ENCODE peak calls at places on chromosome 1, in eight cellular contexts. H is upper lobe of right lung; O is bronchial epithelial cell; D is CD8-positive, alpha-beta T cell; C is RWPE1; J is foreskin fibroblast; Z is AG09309; G is activated B cell treated with CpG ODN at 0.5 μM for 24 hours. E is an unnamed sample.

GRCh38 chr1:54173681-54174080 is 20.9 kb upstream of the CDCP2 start:
- DNase-seq in O (no peak), J (no peak), H (no peak), Z (no peak), C (no peak), G (no peak), D (no peak), E (no peak)

GRCh38 chr1:228332797-228333738 is 73.6 kb downstream of the TRIM11 start:
- DNase-seq in D (no peak), J (no peak), G (peak), H (peak), Z (no peak), C (no peak), O (no peak), E (no peak)

GRCh38 chr1:22137006-22137720 is 5.7 kb downstream of the WNT4 start:
- DNase-seq in D (no peak), O (peak), Z (no peak), J (no peak), G (no peak), C (peak), H (no peak), E (no peak)

GRCh38 chr1:151047925-151048644 is 534 bp downstream of the C1orf56 start:
- DNase-seq in D (peak), J (peak), O (peak), C (peak), G (peak), Z (no peak), H (peak), E (no peak)

GRCh38 chr1:236809133-236809532 is 14.0 kb downstream of the MTR start:
- DNase-seq in H (no peak), D (no peak), C (no peak), G (no peak), Z (no peak), O (no peak), J (no peak), E (no peak)

GRCh38 chr1:207020016-207020708 is 12.4 kb downstream of the C1orf116 start:
- DNase-seq in J (no peak), Z (no peak), H (no peak), G (no peak), C (peak), D (no peak), O (peak), E (no peak)

GRCh38 chr1:17251246-17251645 is 2.3 kb downstream of the PADI3 start:
- DNase-seq in Z (no peak), G (no peak), H (no peak), C (no peak), J (no peak), O (peak), D (no peak), E (no peak)

GRCh38 chr1:75129660-75130311 is 4.4 kb upstream of the LHX8 start:
- DNase-seq in H (no peak), J (no peak), Z (no peak), G (no peak), D (no peak), O (no peak), C (no peak), E (peak)

GRCh38 chr1:226943156-226943555 is 3.1 kb downstream of the COQ8A start:
- DNase-seq in G (no peak), O (no peak), C (no peak), J (no peak), Z (no peak), D (no peak), H (no peak), E (no peak)

GRCh38 chr1:57489342-57490036 is 65.6 kb upstream of the DAB1 start:
- DNase-seq in Z (peak), D (no peak), O (peak), H (no peak), G (no peak), C (peak), J (peak), E (no peak)

GRCh38 chr1:77506771-77507170 is 175.7 kb downstream of the ZZZ3 start:
- DNase-seq in G (no peak), Z (no peak), C (no peak), H (no peak), O (no peak), J (no peak), D (no peak), E (no peak)

GRCh38 chr1:50703240-50703639 is 256.8 kb downstream of the FAF1 start:
- DNase-seq in J (no peak), D (no peak), G (no peak), H (no peak), O (peak), C (no peak), Z (no peak), E (no peak)

GRCh38 chr1:179090923-179091322 is 9.1 kb downstream of the TOR3A start:
- DNase-seq in O (no peak), J (no peak), G (no peak), Z (no peak), D (no peak), H (no peak), C (no peak), E (no peak)

GRCh38 chr1:173467426-173467825 is 9.7 kb upstream of the PRDX6 start:
- DNase-seq in C (no peak), J (no peak), G (no peak), D (no peak), Z (no peak), H (no peak), O (no peak), E (no peak)

GRCh38 chr1:200850554-200850953 is 22.2 kb upstream of the GPR25 start:
- DNase-seq in Z (no peak), J (no peak), H (no peak), O (peak), C (no peak), G (no peak), D (no peak), E (no peak)

GRCh38 chr1:244863491-244864252 is 671 bp downstream of the HNRNPU start:
- DNase-seq in D (no peak), Z (no peak), H (peak), G (peak), O (no peak), C (no peak), J (peak), E (no peak)

GRCh38 chr1:99735852-99736251 is 30.6 kb downstream of the FRRS1 start:
- DNase-seq in J (no peak), G (no peak), H (no peak), O (no peak), Z (no peak), C (no peak), D (no peak), E (no peak)

GRCh38 chr1:202189919-202190715 is 3.5 kb upstream of the LGR6 start:
- DNase-seq in D (no peak), H (no peak), C (no peak), J (no peak), G (no peak), Z (no peak), O (no peak), E (no peak)

GRCh38 chr1:53765656-53766055 is 26.7 kb upstream of the GLIS1 start:
- DNase-seq in C (no peak), J (peak), H (no peak), D (no peak), O (peak), Z (no peak), G (no peak), E (no peak)

GRCh38 chr1:63643926-63644325 is 50.7 kb downstream of the PGM1 start:
- DNase-seq in J (no peak), C (no peak), Z (no peak), H (no peak), G (no peak), O (no peak), D (no peak), E (no peak)

DNA sequence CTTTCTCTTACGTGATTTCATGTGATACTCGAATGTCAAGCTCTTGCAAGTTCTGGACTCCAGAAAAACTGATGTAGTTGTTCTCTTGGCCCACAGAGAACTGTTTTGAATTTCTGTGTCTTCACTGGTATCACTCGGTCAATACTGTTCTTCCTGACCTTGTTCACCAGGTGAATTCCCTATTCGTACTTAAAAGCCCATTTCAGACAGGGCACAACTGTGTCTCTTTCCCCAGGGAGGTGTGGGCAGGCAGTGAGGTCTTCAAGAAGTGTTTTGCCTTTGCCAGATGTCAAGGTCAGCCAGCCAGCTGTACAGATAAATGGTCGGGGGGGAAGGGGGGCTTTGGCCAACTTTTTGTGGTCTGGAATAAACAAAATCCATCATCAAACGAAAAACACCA is 27.5 kb upstream of the ZC3H12A start:
- DNase-seq in G (no peak), J (no peak), D (no peak), O (no peak), C (no peak), Z (no peak), H (no peak), E (no peak)
- TF ChIP-seq CTCF in G (no peak), J (no peak), D (no peak), O (no peak), C (no peak), Z (no peak), H (no peak), E (no peak)

DNA sequence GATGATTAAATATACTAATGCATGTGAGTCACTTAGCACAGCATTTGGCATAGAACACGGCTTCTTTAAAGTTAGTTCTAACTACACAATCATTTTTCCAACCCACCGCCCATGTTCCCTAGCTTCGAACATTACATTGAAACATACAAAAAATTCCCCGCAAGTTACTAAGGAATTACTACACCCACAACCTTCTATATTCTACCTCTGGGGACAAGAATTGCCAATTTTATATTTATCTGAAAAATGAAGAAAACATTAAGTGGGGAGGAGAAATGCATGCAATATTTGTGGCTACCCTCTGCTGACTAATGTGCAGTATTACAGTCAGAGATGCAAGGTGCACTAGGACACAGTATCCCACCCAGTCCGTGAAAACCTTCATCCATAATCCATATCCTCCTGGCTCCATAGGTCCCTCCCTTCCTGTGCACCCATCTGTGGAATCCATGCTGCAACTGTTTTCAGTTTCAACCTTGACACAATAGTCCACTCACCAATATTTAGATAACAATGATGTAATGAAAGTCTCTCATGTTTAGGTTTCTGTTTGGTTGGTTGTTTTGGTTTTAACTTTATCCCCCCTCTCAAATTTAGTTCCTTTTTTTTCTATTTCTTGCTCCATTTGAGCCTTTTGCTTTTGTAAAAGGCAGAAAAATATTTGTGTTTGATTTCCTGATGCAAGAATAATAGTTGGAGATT is 31.6 kb downstream of the RGS5 start:
- DNase-seq in Z (no peak), O (no peak), C (peak), G (no peak), H (no peak), D (no peak), J (peak), E (no peak)
- TF ChIP-seq CTCF in Z (peak), O (peak), C (peak), G (no peak), H (peak), D (no peak), J (peak), E (peak)

DNA sequence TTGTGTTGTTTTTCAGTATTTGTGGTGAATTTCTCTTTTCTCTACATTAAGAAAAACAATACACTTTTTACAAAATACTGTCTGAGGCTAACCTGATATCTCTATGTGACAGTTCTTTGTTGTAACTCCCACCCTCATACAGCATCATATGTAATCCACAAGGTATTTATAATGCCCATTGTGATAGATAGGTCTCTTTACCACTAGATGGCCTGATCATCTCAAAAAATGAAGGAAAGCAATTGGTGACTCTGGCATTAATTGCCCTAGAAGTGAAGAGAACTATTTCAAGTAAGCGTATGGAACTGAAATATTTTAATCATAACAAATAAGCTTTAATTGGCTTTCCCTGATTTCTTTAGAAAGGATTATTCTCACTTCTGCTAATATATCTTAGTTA is 36.2 kb upstream of the HFM1 start:
- DNase-seq in H (no peak), D (no peak), C (peak), O (peak), J (no peak), G (no peak), Z (no peak), E (no peak)
- TF ChIP-seq CTCF in H (peak), D (no peak), C (peak), O (no peak), J (peak), G (no peak), Z (peak), E (peak)

DNA sequence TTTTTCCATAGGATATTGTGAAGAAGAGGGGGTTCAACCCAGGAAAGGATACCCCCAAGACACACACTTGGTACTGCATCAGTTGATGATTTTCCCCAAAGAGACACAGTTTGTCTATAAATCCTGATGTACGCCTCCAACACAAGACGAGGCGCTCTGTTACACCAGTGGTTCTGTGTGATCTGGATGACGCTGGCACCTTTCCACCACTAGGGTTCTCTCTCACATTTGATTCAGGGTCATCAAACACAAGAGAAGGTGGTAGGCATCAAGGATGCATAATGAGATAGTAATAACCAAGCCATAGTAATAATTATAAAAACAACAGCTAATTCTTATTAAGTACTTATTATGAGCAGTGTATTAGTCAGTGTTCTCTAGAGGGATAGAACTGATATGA is 508.8 kb upstream of the ZP4 start:
- DNase-seq in J (no peak), Z (no peak), D (no peak), G (no peak), C (no peak), H (no peak), O (no peak), E (no peak)
- TF ChIP-seq CTCF in J (no peak), Z (no peak), D (no peak), G (no peak), C (no peak), H (no peak), O (no peak), E (no peak)

GRCh38 chr1:176141449-176141848 is 65.6 kb downstream of the COP1 start:
- DNase-seq in C (no peak), O (no peak), J (no peak), G (no peak), H (no peak), D (no peak), Z (no peak), E (no peak)

GRCh38 chr1:176136891-176137290 is 70.2 kb downstream of the COP1 start:
- DNase-seq in H (no peak), C (no peak), J (no peak), Z (no peak), G (no peak), D (no peak), O (no peak), E (no peak)
- TF ChIP-seq CTCF in H (no peak), C (no peak), J (no peak), Z (no peak), G (no peak), D (no peak), O (no peak), E (no peak)

DNA sequence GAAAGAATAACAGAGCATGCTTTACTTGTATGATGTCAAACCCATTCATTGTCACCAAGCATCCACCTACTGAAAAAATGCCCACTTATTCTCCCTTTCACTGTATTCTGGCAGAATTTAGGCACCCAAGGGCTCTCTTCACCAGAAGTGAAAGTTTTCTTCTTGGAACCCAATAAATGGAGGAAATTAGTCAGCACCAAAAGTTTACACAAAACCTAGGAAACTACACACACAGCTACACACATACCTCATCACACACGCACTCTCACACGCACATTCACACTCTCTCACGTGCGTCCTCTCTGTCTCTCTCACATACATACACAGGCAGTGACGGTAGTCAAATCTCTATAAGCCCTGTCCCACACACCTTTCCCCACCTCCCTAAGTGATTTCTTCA is 37.6 kb downstream of the MCOLN2 start:
- DNase-seq in Z (no peak), H (no peak), C (no peak), O (no peak), G (no peak), D (no peak), J (no peak), E (no peak)
- TF ChIP-seq CTCF in Z (no peak), H (no peak), C (no peak), O (no peak), G (no peak), D (no peak), J (no peak), E (no peak)

DNA sequence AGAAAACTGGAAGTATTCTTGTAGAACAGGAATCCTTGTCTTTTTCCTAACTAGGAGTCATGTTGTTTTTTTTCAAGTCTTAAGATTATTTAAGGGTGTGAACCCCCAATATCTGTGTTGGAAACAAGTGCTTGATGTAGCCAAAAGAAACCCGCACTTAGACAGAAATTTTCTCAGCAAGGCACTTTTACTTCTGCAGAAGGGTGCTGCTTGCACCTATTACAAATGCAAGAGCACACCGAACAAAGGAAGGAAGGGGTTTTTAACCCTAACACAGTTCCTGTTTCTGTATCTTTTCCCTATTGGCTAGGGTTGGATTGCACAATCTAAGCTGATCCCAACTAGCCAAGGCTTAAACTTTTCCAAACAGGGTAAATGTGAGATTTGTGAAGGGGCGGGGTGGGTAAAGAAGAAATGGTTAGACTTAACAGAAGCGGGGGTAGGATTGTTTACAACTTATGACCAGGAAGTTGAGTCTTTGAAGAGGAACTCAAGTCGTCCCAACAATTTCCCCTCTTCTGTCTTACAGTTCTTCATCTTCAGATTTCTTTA is 75.1 kb downstream of the ZFYVE9 start:
- DNase-seq in Z (no peak), J (no peak), O (no peak), C (no peak), D (no peak), G (no peak), H (no peak), E (no peak)
- TF ChIP-seq CTCF in Z (no peak), J (no peak), O (no peak), C (no peak), D (no peak), G (no peak), H (no peak), E (no peak)

DNA sequence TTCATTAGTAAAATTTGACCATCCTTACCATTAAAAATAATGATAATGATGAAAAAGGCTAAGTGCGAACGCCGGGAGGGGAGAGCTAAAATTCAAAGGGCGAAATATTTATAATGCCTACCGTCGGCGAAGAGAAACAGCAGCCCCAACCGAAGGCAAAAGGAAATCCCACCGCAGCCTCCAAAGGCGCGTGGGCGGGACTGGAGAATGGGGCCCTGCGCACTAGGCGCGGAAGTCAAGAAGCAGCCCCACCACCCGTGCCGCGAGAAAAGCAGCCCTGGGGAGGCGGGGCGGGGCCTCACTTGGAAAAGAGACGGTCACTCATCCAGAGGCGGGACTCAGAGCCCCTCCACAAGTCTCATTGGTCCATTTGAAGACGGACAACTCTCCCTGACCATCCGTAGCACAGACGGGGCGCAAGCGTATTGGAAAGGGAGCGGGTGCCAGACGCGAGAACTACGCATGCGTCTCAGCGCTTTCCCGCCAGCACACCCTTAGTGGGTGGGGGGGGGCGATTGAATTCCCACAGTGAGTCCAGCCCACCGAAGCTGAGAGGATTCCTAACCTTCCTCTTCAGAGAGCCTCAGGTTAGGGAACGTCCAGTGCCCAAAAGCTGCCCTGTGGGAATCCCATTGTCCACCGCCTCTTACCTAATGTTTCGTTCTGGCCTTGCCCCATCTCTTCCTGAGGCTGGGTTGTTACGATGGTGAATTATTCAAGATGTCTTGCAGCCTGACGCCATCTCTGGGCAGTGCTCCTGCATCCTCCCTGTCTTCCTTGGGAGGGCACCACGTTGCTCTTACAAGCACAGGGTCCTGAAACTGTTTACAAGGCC is 19.0 kb downstream of the MTX1 start:
- DNase-seq in D (peak), Z (peak), G (peak), O (peak), J (peak), C (peak), H (peak), E (peak)
- TF ChIP-seq CTCF in D (no peak), Z (no peak), G (no peak), O (no peak), J (no peak), C (no peak), H (no peak), E (no peak)